ENCODE peak calls at places on chromosomes 1 and 21, in seven cellular contexts. Z, R, Y, T, X, K and J are unnamed samples.

GRCh38 chr1:27360159-27361043 is 6.4 kb downstream of the MAP3K6 start:
- DNase-seq in Z (no peak), R (no peak), Y (no peak), T (peak), X (no peak), K (no peak), J (peak)

GRCh38 chr1:39103321-39104157 is 77.4 kb downstream of the NDUFS5 start:
- DNase-seq in Z (no peak), R (no peak), Y (no peak), T (no peak), X (peak), K (no peak), J (no peak)

GRCh38 chr21:21750124-21750825 is 752.1 kb downstream of the NCAM2 start:
- DNase-seq in Z (no peak), R (no peak), Y (no peak), T (no peak), X (no peak), K (no peak), J (no peak)

GRCh38 chr1:167881786-167882185 is 32.1 kb downstream of the ADCY10 start:
- DNase-seq in Z (no peak), R (no peak), Y (no peak), T (no peak), X (peak), K (no peak), J (no peak)

GRCh38 chr1:12591267-12591938 is 26.6 kb downstream of the DHRS3 start:
- DNase-seq in Z (peak), R (peak), Y (no peak), T (no peak), X (no peak), K (peak), J (no peak)

GRCh38 chr1:248243204-248243603 is 12.0 kb downstream of the OR2M4 start:
- DNase-seq in Z (no peak), R (no peak), Y (no peak), T (peak), X (peak), K (peak), J (peak)

GRCh38 chr1:240426056-240426455 is 185.9 kb downstream of the GREM2 start:
- DNase-seq in Z (no peak), R (no peak), Y (no peak), T (no peak), X (no peak), K (no peak), J (no peak)

GRCh38 chr1:53792751-53793150 is 45.3 kb downstream of the NDC1 start:
- DNase-seq in Z (no peak), R (no peak), Y (no peak), T (no peak), X (no peak), K (no peak), J (no peak)

GRCh38 chr1:24186711-24186992 is 437 bp downstream of the IFNLR1 start:
- DNase-seq in Z (no peak), R (no peak), Y (no peak), T (no peak), X (no peak), K (no peak), J (no peak)

GRCh38 chr1:164780111-164780510 is 221.1 kb downstream of the PBX1 start:
- DNase-seq in Z (no peak), R (no peak), Y (no peak), T (no peak), X (peak), K (no peak), J (no peak)

GRCh38 chr1:235651170-235651806 is 1.7 kb upstream of the GNG4 start:
- DNase-seq in Z (no peak), R (no peak), Y (no peak), T (no peak), X (no peak), K (no peak), J (no peak)

GRCh38 chr1:6923955-6924890 is 139.0 kb downstream of the CAMTA1 start:
- DNase-seq in Z (no peak), R (no peak), Y (no peak), T (no peak), X (no peak), K (no peak), J (no peak)

GRCh38 chr1:214551436-214552173 is at the start of gene PTPN14:
- DNase-seq in Z (peak), R (peak), Y (peak), T (peak), X (peak), K (peak), J (peak)

GRCh38 chr1:2949966-2950925 is 71.0 kb upstream of the ACTRT2 start:
- DNase-seq in Z (no peak), R (peak), Y (no peak), T (no peak), X (no peak), K (peak), J (peak)

GRCh38 chr1:240232548-240232947 is 140.9 kb downstream of the FMN2 start:
- DNase-seq in Z (no peak), R (no peak), Y (no peak), T (no peak), X (peak), K (no peak), J (no peak)

GRCh38 chr1:10555635-10556429 is 81.1 kb downstream of the PEX14 start:
- DNase-seq in Z (no peak), R (peak), Y (no peak), T (peak), X (no peak), K (peak), J (no peak)

GRCh38 chr1:160260436-160261382 is 1.6 kb downstream of the DCAF8 start:
- DNase-seq in Z (no peak), R (no peak), Y (no peak), T (peak), X (peak), K (no peak), J (no peak)

GRCh38 chr1:150889650-150890416 is 2.9 kb downstream of the CTXND2 start:
- DNase-seq in Z (no peak), R (no peak), Y (no peak), T (no peak), X (no peak), K (no peak), J (no peak)

GRCh38 chr21:42309753-42310213 is 5.4 kb downstream of the TFF3 start:
- DNase-seq in Z (peak), R (peak), Y (peak), T (peak), X (peak), K (peak), J (peak)

GRCh38 chr1:113042336-113043143 is 30.5 kb upstream of the LRIG2 start:
- DNase-seq in Z (peak), R (peak), Y (peak), T (peak), X (peak), K (peak), J (peak)
- TF ChIP-seq CTCF in Z (peak), R (peak), Y (no peak), T (peak), X (peak), K (peak), J (peak)

GRCh38 chr1:20636785-20637347 is 3.6 kb downstream of the PINK1 start:
- DNase-seq in Z (no peak), R (no peak), Y (no peak), T (no peak), X (no peak), K (no peak), J (no peak)
- TF ChIP-seq CTCF in Z (no peak), R (no peak), Y (no peak), T (no peak), X (no peak), K (no peak), J (no peak)

GRCh38 chr1:83682132-83682531 is 316.8 kb downstream of the TTLL7 start:
- DNase-seq in Z (no peak), R (no peak), Y (no peak), T (no peak), X (no peak), K (no peak), J (no peak)
- TF ChIP-seq CTCF in Z (no peak), R (no peak), Y (no peak), T (no peak), X (no peak), K (no peak), J (no peak)

DNA sequence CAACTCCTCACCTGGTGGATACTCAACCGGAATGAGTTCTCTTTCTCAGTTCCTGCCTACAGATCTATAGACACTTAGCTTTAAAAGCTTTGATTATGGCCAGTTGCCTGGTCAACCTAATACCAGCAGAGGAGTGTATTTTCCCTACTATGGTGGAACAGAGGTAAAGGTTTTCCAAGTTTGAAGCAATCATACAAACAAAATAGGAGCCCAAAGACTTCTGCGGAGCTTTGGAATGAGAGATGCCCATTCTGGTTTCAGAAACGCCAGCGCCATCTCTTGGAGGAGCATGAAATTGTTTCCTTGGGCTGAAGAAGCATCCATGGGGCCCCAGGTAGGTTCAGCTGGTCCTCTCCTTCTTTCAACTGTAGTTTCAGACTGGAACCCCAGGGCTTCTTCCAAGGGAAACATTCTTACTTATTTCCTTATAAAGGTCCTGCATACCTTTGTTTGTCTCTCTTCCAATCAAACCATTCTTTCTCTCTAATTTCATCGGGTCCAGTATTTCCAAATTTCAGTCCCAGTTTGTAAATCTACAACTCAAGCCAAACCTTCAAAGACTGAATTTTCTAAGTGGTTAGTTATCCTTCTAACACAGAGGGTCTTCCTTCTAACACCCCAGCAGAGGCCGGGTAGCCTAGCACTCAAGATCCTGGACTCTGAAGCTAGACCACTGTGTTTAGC is 95.9 kb downstream of the KCNJ15 start:
- DNase-seq in Z (peak), R (peak), Y (peak), T (peak), X (peak), K (no peak), J (no peak)
- TF ChIP-seq CTCF in Z (peak), R (peak), Y (peak), T (peak), X (peak), K (peak), J (peak)

DNA sequence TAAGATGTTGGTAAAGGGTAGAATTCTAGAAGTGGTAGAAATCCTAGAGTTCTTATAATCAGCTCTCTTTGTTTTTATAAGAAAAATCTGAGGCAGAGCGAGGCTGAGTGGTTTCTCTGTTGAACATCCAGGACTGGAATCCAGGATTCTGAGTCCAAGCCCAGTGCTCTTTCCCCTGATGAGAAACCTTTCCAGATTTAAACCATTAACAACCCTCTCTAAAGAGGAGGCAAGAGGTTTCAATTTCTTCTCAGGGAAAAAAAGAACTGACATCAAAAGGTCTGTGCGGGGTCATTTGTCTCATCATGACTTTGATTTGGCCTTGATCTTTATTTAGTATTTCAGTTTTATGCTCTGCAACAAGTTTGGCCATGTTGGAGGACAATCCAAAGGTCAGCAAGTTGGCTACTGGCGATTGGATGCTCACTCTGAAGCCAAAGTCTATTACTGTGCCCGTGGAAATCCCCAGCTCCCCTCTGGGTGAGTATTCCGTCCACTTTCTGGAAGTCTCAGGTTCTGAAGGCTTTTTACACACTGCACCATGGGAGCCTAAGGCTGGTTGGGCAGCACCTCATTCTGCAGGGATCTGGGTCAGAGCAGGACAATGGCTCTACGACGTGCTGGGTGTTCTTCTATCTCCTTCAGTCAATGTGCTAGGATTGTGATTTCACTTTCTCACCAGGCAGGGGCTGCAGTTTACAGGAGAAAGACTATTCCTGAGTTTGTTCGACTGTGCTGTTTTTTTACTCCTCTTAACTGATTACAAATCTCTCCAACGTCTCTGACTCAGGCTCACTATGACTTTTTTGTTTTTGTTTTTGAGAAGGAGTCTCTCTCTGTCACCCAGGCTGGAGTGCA is 18.9 kb upstream of the CCT8 start:
- DNase-seq in Z (no peak), R (peak), Y (no peak), T (no peak), X (peak), K (no peak), J (no peak)
- TF ChIP-seq CTCF in Z (no peak), R (no peak), Y (no peak), T (no peak), X (peak), K (no peak), J (no peak)

GRCh38 chr1:192491804-192492554 is 83.6 kb upstream of the RGS1 start:
- DNase-seq in Z (no peak), R (no peak), Y (no peak), T (no peak), X (peak), K (no peak), J (no peak)

GRCh38 chr1:192489046-192489445 is 86.5 kb upstream of the RGS1 start:
- DNase-seq in Z (no peak), R (no peak), Y (no peak), T (no peak), X (peak), K (no peak), J (no peak)

GRCh38 chr1:192485692-192486436 is 89.7 kb upstream of the RGS1 start:
- DNase-seq in Z (peak), R (peak), Y (no peak), T (no peak), X (peak), K (no peak), J (peak)

GRCh38 chr1:192489748-192490147 is 85.8 kb upstream of the RGS1 start:
- DNase-seq in Z (peak), R (no peak), Y (no peak), T (peak), X (peak), K (peak), J (peak)

GRCh38 chr1:192488058-192488457 is 87.5 kb upstream of the RGS1 start:
- DNase-seq in Z (no peak), R (no peak), Y (no peak), T (peak), X (no peak), K (no peak), J (no peak)
- TF ChIP-seq CTCF in Z (no peak), R (no peak), Y (no peak), T (peak), X (peak), K (no peak), J (no peak)